ENCODE peak calls at places on chromosomes 12 and 14, in six cellular contexts. N is IMR-90, F is PC-3, W is osteoblast, L is GM23338, E is OCI-LY7. T is an unnamed sample.

GRCh38 chr14:67514203-67514607 is 18.9 kb upstream of the PLEKHH1 start:
- DNase-seq in N (no peak), F (no peak), W (peak; percentile 76), L (peak; percentile 31), E (no peak), T (no peak)

GRCh38 chr12:32568241-32568640 is 110.9 kb upstream of the DNM1L start:
- DNase-seq in N (peak; percentile 90), F (peak; percentile 74), W (peak; percentile 93), L (no peak), E (no peak), T (no peak)

GRCh38 chr14:57413849-57414248 is 23.5 kb downstream of the NAA30 start:
- DNase-seq in N (no peak), F (no peak), W (no peak), L (no peak), E (no peak), T (no peak)

GRCh38 chr12:91492648-91493047 is 310.0 kb upstream of the DCN start:
- DNase-seq in N (no peak), F (no peak), W (no peak), L (no peak), E (no peak), T (no peak)

GRCh38 chr12:51941011-51941561 is 10.4 kb upstream of the ACVR1B start:
- DNase-seq in N (peak; percentile 77), F (no peak), W (no peak), L (peak; percentile 34), E (no peak), T (no peak)

GRCh38 chr12:62251609-62251958 is 8.6 kb upstream of the USP15 start:
- DNase-seq in N (no peak), F (no peak), W (no peak), L (no peak), E (no peak), T (no peak)

GRCh38 chr12:86601550-86602308 is 345.5 kb upstream of the MGAT4C start:
- DNase-seq in N (no peak), F (no peak), W (peak; percentile 41), L (no peak), E (no peak), T (peak; percentile 28)

GRCh38 chr12:94649349-94650142 is 811 bp downstream of the TMCC3 start:
- DNase-seq in N (peak; percentile 4), F (peak; percentile 40), W (peak; percentile 84), L (peak; percentile 67), E (no peak), T (peak; percentile 55)

GRCh38 chr12:28879379-28879778 is 269.7 kb upstream of the FAR2 start:
- DNase-seq in N (no peak), F (no peak), W (no peak), L (no peak), E (no peak), T (no peak)

DNA sequence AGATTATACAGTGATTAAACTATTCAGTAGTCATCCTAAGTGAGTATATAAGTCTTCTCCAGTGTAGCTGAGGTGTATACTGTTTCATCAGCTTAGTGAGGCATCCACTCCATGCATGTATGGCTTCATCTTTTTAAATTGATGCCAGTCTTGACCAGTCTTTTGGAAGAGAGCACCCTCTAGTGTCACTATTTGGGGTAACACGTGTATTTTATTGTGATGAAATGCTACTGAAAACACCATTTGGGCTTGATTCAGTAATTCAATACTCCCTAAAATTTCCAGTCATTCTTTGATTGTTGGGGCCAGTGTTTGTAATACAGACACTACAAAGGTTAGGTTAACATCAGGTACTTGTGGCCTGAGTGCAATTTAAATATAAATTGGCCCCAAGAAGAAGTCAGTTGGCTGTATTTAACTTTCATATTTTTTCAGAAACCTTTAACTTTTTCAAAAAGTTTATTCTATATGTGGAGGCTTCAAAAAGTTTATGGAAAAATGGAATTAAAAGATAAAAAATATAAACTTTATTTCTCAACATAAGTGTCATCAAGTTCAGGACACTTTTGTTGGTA is 35.3 kb downstream of the MIPOL1 start:
- DNase-seq in N (peak; percentile 69), F (peak; percentile 89), W (peak; percentile 46), L (peak; percentile 71), E (peak; percentile 21), T (no peak)
- TF ChIP-seq CTCF in N (peak; percentile 75), F (peak; percentile 92), W (peak; percentile 72), L (peak; percentile 74), E (peak; percentile 78), T (peak; percentile 77)

GRCh38 chr12:104535383-104535782 is 78.6 kb downstream of the CHST11 start:
- DNase-seq in N (peak; percentile 11), F (no peak), W (no peak), L (no peak), E (no peak), T (no peak)
- H4K20me1 ChIP-seq in N (no peaks in the 10 kb centered on the region), F (no peaks in the 10 kb centered on the region), W (peaks cover 25% of the 10 kb centered on the region), L (peaks cover 3% of the 10 kb centered on the region), E (no peaks in the 10 kb centered on the region), T (no peaks in the 10 kb centered on the region)

DNA sequence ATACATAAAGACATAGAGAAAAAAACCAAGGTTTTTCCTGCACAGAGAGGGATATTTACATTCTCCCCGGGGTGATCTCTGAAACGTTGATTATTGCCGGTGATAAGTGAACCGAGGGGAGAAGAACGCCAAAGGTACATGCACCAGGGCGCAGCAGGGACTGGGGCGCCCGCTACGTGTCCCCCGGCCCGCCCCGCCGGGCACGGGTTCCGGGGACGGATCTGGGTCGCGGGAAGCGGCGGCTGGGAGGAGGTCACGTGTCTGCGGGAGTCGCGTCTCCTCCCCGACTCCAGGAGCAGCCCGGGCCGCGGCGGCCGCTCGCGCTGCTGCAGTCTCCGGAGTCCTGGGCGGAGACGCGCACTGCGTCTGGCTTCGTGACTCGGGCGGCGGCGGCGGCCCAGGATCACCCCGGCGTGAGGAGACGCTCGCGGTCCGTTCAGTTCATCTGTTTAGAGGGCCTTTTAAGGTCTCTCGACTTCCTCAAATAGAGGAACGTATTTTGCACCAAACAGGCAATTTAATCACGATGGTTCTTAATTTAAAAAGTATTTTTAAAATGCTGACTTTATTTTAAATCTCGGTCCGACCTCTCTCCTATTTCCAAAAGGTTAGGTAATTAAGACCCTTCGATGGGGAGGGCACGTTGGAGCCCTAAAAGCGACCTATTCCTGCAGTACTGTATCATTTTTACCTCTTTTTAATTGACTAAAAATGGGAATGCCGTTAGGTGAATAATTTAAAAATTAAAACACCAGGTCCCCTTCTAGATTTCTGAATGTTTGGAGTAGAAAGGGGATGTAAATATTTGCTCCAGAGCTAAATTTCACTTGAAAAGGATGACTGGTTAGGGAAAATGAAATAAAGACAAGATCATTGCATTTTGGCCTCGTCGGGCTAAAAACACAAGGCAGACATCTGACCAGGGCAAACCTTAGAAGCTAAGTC is 1.8 kb upstream of the BHLHE41 start:
- DNase-seq in N (peak; percentile 80), F (peak; percentile 94), W (peak; percentile 97), L (peak; percentile 84), E (no peak), T (peak; percentile 91)
- TF ChIP-seq CTCF in N (no peak), F (no peak), W (no peak), L (no peak), E (no peak), T (no peak)

DNA sequence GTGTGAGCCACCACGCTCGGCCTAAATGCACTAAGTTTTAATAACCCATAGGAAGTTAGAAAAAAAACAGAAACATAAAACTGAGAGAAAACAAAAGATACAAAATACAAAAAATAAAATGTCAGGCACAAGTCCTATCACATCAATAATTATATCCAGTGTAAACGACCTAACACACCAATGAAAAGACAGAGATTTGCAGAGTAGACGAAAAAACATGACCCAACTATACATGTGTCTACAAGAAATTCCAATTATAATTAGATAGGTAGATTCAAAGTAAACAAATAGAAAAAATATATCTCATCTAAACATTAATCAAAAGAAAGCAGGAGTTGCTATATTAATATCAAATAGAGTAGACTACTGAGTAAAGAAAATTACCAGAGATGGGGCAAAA is 69.4 kb upstream of the NUDT4 start:
- DNase-seq in N (no peak), F (no peak), W (no peak), L (no peak), E (no peak), T (no peak)
- H4K20me1 ChIP-seq in N (no peaks in the 10 kb centered on the region), F (no peaks in the 10 kb centered on the region), W (no peaks in the 10 kb centered on the region), L (no peaks in the 10 kb centered on the region), E (no peaks in the 10 kb centered on the region), T (no peaks in the 10 kb centered on the region)

GRCh38 chr14:96225745-96226151 is 21.1 kb downstream of the BDKRB2 start:
- DNase-seq in N (peak; percentile 64), F (peak; percentile 62), W (peak; percentile 93), L (peak; percentile 56), E (no peak), T (peak; percentile 87)
- TF ChIP-seq CTCF in N (peak; percentile 46), F (peak; percentile 22), W (peak; percentile 30), L (peak; percentile 30), E (no peak), T (peak; percentile 49)

DNA sequence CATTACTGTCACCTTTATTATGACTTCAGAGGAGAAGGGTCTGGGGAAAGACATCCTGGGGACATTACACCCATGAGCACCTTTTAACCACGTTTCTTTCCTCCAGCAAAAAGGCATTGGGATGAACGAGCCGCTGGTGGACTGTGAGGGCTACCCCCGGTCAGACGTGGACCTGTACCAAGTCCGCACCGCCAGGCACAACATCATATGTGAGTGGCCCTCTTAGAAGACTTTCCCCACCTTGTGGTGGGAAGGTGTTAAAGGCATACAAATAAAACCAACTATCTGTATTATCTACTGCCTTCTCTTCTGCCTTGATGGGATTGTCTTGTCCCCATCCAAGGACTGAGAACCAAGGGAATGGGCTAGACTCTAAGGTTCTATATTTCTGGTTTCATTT is 6.0 kb downstream of the PSMD9 start:
- DNase-seq in N (peak; percentile 52), F (peak; percentile 12), W (peak; percentile 76), L (peak; percentile 73), E (peak; percentile 72), T (peak; percentile 57)
- H4K20me1 ChIP-seq in N (peaks cover 23% of the 10 kb centered on the region), F (peaks cover 6% of the 10 kb centered on the region), W (peaks cover 23% of the 10 kb centered on the region), L (peaks cover 30% of the 10 kb centered on the region), E (no peaks in the 10 kb centered on the region), T (no peaks in the 10 kb centered on the region)

DNA sequence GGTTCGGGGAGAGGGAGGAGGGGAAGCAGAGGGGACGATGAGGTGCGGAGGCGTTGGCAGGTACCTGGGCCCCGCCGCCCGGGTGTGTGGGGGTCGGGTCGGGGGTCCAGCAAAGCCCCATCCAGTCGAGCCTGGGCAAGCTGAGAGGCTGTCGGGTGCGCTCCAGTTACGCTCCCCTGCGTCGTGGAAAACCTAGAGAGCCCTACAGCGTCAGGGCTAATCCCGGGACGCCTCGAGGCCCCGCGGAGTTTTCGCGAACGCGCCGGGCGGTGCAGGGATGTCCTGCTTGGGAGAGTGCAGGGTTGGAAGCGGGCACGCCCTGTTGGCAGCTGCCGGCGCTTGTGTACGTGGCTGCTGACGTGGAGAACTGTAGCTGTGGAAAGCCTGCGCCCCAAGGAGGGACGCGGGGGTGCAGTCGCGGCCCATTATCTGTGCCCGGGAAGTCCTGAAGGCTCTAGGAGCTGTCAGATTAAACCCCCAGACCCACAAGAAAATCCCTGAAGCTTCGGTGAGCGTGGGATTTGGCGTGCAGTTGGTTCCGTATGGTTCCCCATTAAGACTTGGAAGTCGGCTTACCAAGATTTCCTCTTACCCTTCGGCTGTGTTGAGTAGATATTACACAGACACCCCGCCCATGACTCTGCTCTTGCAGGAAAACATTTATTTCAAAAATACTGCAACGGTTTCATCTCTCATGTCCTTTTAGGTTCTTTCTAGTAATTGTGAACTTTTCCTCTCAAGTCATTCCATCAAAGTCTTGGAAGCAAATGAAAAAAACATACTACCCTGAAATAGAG is 11.3 kb upstream of the SLC38A2 start:
- DNase-seq in N (peak; percentile 97), F (peak; percentile 78), W (peak; percentile 79), L (peak; percentile 53), E (peak; percentile 37), T (no peak)
- TF ChIP-seq CTCF in N (peak; percentile 24), F (no peak), W (no peak), L (no peak), E (no peak), T (no peak)

DNA sequence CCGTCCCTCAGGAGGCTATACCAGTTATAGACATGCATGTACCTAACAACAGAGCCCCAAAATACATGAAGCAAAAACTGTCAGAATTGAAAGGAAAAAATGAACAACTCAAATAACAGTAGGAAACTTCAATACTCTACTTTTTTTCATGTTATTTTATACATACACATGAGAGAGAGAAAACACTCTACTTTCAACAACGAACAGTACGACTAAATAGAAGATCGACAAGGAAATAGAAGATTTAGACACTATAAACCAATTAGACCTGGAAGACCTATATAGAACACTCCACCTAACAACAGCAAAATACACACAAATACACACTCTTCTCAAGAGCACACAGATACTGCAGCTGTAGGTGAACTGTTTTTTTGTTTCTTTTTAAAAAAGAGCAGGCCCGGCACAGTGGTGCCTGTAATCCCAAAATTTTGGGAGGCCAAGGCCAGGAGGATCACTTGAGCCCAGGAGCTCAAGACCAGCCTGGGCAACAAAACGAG is 34.7 kb upstream of the PNMA1 start:
- DNase-seq in N (no peak), F (no peak), W (peak; percentile 26), L (no peak), E (no peak), T (no peak)
- H4K20me1 ChIP-seq in N (peaks cover 99% of the 10 kb centered on the region), F (peaks cover 84% of the 10 kb centered on the region), W (peaks cover 95% of the 10 kb centered on the region), L (peaks cover 7% of the 10 kb centered on the region), E (peaks cover 82% of the 10 kb centered on the region), T (no peaks in the 10 kb centered on the region)

T was measured in H9.